ENCODE peak calls at places on chromosomes 4 and X, in five cellular contexts. U is uterus, A is left ventricle myocardium inferior, K is breast epithelium, Q is right cardiac atrium. E is an unnamed sample.

GRCh38 chrX:77085372-77085771 is 361.8 kb upstream of the FGF16 start:
- DNase-seq in A (no peak), Q (no peak), K (no peak), U (no peak), E (no peak)

GRCh38 chr4:121156822-121157769 is 7.0 kb downstream of the TNIP3 start:
- DNase-seq in A (peak; percentile 20), K (no peak), Q (peak; percentile 61), U (no peak), E (peak; percentile 51)

GRCh38 chr4:5788144-5788543 is 77.1 kb downstream of the EVC start:
- DNase-seq in A (no peak), Q (no peak), K (no peak), U (no peak), E (no peak)

GRCh38 chrX:1249101-1249887 is 19.3 kb upstream of the CSF2RA start:
- DNase-seq in Q (peak; percentile 85), K (no peak), A (peak; percentile 63), U (peak; percentile 15), E (peak; percentile 76)

GRCh38 chrX:120732879-120733278 is 103.0 kb upstream of the C1GALT1C1 start:
- DNase-seq in A (no peak), K (no peak), U (no peak), Q (peak; percentile 30), E (peak; percentile 75)

GRCh38 chr4:121564840-121565375 is 131.9 kb downstream of the ANXA5 start:
- DNase-seq in Q (no peak), U (no peak), K (no peak), A (no peak), E (no peak)

GRCh38 chr4:23717528-23718248 is 172.2 kb downstream of the PPARGC1A start:
- DNase-seq in Q (no peak), A (no peak), K (no peak), U (no peak), E (no peak)

GRCh38 chrX:129665916-129666644 is 11.3 kb upstream of the APLN start:
- DNase-seq in Q (no peak), K (no peak), U (no peak), A (no peak), E (peak; percentile 60)

GRCh38 chr4:91630764-91631163 is 673.0 kb upstream of the GRID2 start:
- DNase-seq in U (no peak), Q (no peak), A (no peak), K (no peak), E (no peak)

GRCh38 chr4:19711871-19712270 is 539.8 kb upstream of the SLIT2 start:
- DNase-seq in K (no peak), A (no peak), U (no peak), Q (no peak), E (no peak)

GRCh38 chr4:32909722-32910121 is 2189.6 kb downstream of the PCDH7 start:
- DNase-seq in Q (no peak), K (no peak), U (no peak), A (no peak), E (peak; percentile 21)

GRCh38 chr4:137266511-137266910 is 265.8 kb downstream of the PCDH18 start:
- DNase-seq in U (no peak), Q (no peak), K (no peak), A (no peak), E (peak; percentile 37)

GRCh38 chr4:12965334-12965733 is 518.8 kb downstream of the RAB28 start:
- DNase-seq in A (no peak), Q (no peak), K (no peak), U (no peak), E (no peak)

GRCh38 chr4:55819634-55820033 is at the start of gene EXOC1L:
- DNase-seq in K (no peak), Q (peak; percentile 35), U (no peak), A (peak; percentile 16), E (no peak)

GRCh38 chr4:20652226-20652836 is 47.9 kb upstream of the PACRGL start:
- DNase-seq in A (no peak), U (no peak), K (no peak), Q (no peak), E (no peak)

GRCh38 chr4:116024954-116025708 is 911.7 kb upstream of the NDST4 start:
- DNase-seq in K (no peak), A (no peak), U (no peak), Q (no peak), E (no peak)

GRCh38 chr4:100165809-100166208 is 24.5 kb downstream of the DDIT4L start:
- DNase-seq in A (no peak), U (no peak), Q (no peak), K (no peak), E (no peak)

GRCh38 chrX:9597361-9598035 is 132.6 kb downstream of the TBL1X start:
- DNase-seq in U (no peak), K (no peak), A (no peak), Q (no peak), E (no peak)

GRCh38 chr4:66062044-66062443 is 391.8 kb upstream of the EPHA5 start:
- DNase-seq in Q (no peak), K (no peak), U (no peak), A (no peak), E (no peak)

GRCh38 chr4:107069049-107069448 is 32.9 kb upstream of the DKK2 start:
- DNase-seq in Q (no peak), K (no peak), U (no peak), A (no peak), E (no peak)

GRCh38 chr4:71441186-71442169 is 102.7 kb downstream of the SLC4A4 start:
- DNase-seq in A (no peak), U (no peak), Q (no peak), K (no peak), E (no peak)

GRCh38 chr4:16187455-16187854 is 38.8 kb downstream of the TAPT1 start:
- DNase-seq in K (no peak), Q (no peak), U (no peak), A (no peak), E (no peak)

GRCh38 chr4:106369456-106370060 is 980 bp upstream of the GIMD1 start:
- DNase-seq in K (no peak), U (no peak), A (no peak), Q (no peak), E (no peak)

GRCh38 chrX:1109580-1110119 is 102.8 kb downstream of the CRLF2 start:
- DNase-seq in A (no peak), K (peak; percentile 25), U (no peak), Q (no peak), E (no peak)

GRCh38 chrX:107718156-107718621 is 57.4 kb downstream of the TSC22D3 start:
- DNase-seq in A (no peak), Q (no peak), U (peak; percentile 82), K (no peak), E (peak; percentile 78)

GRCh38 chr4:60296381-60296780 is 903.7 kb upstream of the ADGRL3 start:
- DNase-seq in Q (no peak), U (no peak), A (no peak), K (no peak), E (no peak)

GRCh38 chr4:55554453-55555030 is 7.8 kb upstream of the CLOCK start:
- DNase-seq in A (no peak), K (no peak), U (no peak), Q (no peak), E (no peak)

GRCh38 chrX:13463608-13464007 is 105.8 kb upstream of the EGFL6 start:
- DNase-seq in A (peak; percentile 38), U (peak; percentile 65), Q (peak; percentile 64), K (no peak), E (peak; percentile 55)

GRCh38 chrX:34978171-34978570 is 35.6 kb downstream of the FAM47B start:
- DNase-seq in Q (peak; percentile 11), U (no peak), K (no peak), A (no peak), E (no peak)

GRCh38 chr4:17719106-17719505 is 62.3 kb downstream of the FAM184B start:
- DNase-seq in A (no peak), U (no peak), K (no peak), Q (no peak), E (no peak)

GRCh38 chr4:89248879-89249281 is 58.7 kb downstream of the GPRIN3 start:
- DNase-seq in A (no peak), K (no peak), U (no peak), Q (no peak), E (no peak)

GRCh38 chr4:41217020-41217333 is 2.6 kb upstream of the APBB2 start:
- DNase-seq in Q (no peak), U (no peak), A (no peak), K (no peak), E (no peak)

DNA sequence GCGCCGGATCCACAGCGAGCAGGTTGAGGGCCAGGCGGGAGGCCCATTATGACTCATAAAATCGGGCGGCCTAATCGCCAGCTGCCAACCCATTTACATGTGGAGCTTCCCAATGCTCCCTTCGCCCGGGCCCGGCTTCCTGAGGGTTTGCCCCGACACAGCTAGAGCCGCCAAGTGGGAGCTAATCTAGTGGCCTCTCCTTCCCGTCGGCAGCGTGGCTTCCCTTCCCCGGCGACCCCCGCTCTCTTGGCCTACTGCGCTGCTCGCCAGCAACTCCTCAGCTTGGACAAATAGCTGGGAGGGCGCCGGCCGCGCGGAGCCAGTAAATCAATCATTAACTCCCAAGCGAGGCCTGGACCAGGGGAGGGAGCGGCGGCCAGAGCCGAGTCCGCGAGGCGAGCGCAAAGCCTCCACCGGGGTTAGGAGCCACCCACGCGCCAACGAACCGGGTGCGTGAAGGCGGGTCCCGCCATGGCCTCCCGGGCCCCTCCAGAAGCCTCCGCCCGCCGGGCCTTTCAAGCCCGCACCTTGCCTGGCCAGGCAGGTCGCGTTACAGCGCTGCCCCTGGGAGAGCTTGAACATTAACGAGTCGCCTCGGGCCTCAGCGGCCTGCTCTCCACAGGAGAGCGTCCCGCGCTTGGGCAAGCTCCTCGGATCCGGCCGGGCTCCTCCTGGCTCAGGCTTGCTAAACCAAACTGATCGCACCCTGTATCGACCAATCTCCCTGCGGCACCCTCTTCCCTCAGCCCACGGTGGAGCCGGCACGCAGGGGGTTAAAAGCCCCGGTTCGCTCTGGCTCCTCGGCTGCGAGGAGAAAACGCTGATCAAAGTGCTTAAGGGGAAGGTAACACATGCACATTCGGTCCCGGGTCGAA is 10.6 kb upstream of the BCOR start:
- DNase-seq in U (peak; percentile 62), Q (peak; percentile 76), A (peak; percentile 42), K (no peak), E (peak; percentile 87)
- H3K27ac ChIP-seq in U (peak overlapping the region; percentile 97), Q (peak overlapping the region; percentile 82), A (peak overlapping the region; percentile 97), K (peak overlapping the region; percentile 93), E (peak overlapping the region; percentile 94)

GRCh38 chr4:182453830-182454229 is 210.6 kb downstream of the TENM3 start:
- DNase-seq in Q (no peak), K (no peak), A (no peak), U (no peak), E (no peak)
- H3K4me1 ChIP-seq in Q (peaks cover 2% of the 10 kb centered on the region), K (no peaks in the 10 kb centered on the region), A (peaks cover 12% of the 10 kb centered on the region), U (no peaks in the 10 kb centered on the region), E (no peaks in the 10 kb centered on the region)

GRCh38 chr4:1406946-1407656 is 859 bp upstream of the NKX1-1 start:
- DNase-seq in Q (peak; percentile 24), K (peak; percentile 31), A (no peak), U (no peak), E (no peak)
- H3K9me3 ChIP-seq in Q (no peaks in the 10 kb centered on the region), K (no peaks in the 10 kb centered on the region), A (no peaks in the 10 kb centered on the region), U (no peaks in the 10 kb centered on the region), E (no peaks in the 10 kb centered on the region)

GRCh38 chr4:48571471-48571870 is 81.4 kb downstream of the ZAR1 start:
- DNase-seq in U (no peak), K (no peak), A (no peak), Q (no peak), E (no peak)
- H3K27ac ChIP-seq in U (no peak overlapping the region), K (no peak overlapping the region), A (no peak overlapping the region), Q (no peak overlapping the region), E (no peak overlapping the region)

DNA sequence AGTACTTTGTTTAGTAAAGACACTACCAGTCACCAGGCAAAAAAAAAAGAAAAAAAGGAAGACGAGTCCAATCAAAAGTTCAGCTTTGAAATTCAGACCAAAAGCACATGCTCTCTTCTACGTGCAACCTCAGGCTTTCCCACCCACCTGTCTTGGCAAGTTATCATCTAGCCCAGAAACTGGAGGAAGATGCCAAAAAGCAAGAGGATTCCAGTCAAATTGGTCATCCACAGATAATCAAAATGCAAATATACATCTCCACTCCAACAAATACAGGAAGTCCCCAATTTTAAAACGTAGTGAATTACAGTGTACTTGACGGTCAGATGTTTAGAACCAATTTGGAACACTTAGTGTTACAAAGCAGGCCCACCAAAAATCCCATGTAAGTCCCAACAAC is 96.5 kb downstream of the PALLD start:
- DNase-seq in U (no peak), Q (no peak), K (no peak), A (no peak), E (no peak)
- H3K4me1 ChIP-seq in U (no peaks in the 10 kb centered on the region), Q (no peaks in the 10 kb centered on the region), K (no peaks in the 10 kb centered on the region), A (peaks cover 48% of the 10 kb centered on the region), E (no peaks in the 10 kb centered on the region)